ENCODE peak calls at places on chromosome 19, in four cellular contexts. One of them, this sample, is unnamed.

GRCh38 chr19:38880076-38880881 is 2.2 kb upstream of the RINL start:
- DNase-seq in ELR: no peak
- DNase-seq in MG63: no peak
- DNase-seq in ELF-1: peak; percentile 42
- DNase-seq in this sample: no peak

GRCh38 chr19:55070755-55071502 is 4.7 kb upstream of the EPS8L1 start:
- DNase-seq in ELR: peak; percentile 72
- DNase-seq in MG63: peak; percentile 88
- DNase-seq in ELF-1: peak; percentile 49
- DNase-seq in this sample: no peak

GRCh38 chr19:1601613-1602064 is 3.6 kb downstream of the UQCR11 start:
- DNase-seq in ELR: peak; percentile 27
- DNase-seq in ELF-1: no peak
- DNase-seq in MG63: no peak
- DNase-seq in this sample: peak; percentile 29

GRCh38 chr19:40800997-40801377 is 2.0 kb downstream of the EGLN2 start:
- DNase-seq in ELF-1: no peak
- DNase-seq in ELR: no peak
- DNase-seq in MG63: no peak
- DNase-seq in this sample: no peak

GRCh38 chr19:14116918-14117578 is 514 bp downstream of the PRKACA start:
- DNase-seq in MG63: no peak
- DNase-seq in ELF-1: no peak
- DNase-seq in ELR: no peak
- DNase-seq in this sample: no peak

GRCh38 chr19:29367701-29368306 is 154.9 kb upstream of the UQCRFS1 start:
- DNase-seq in ELF-1: peak; percentile 44
- DNase-seq in MG63: no peak
- DNase-seq in ELR: no peak
- DNase-seq in this sample: no peak

GRCh38 chr19:39038098-39038497 is 5.7 kb upstream of the FBXO27 start:
- DNase-seq in ELF-1: peak; percentile 69
- DNase-seq in ELR: peak; percentile 63
- DNase-seq in MG63: peak; percentile 54
- DNase-seq in this sample: peak; percentile 81

GRCh38 chr19:10112895-10113591 is 1.6 kb downstream of the P2RY11 start:
- DNase-seq in ELF-1: peak; percentile 77
- DNase-seq in ELR: peak; percentile 64
- DNase-seq in MG63: peak; percentile 79
- DNase-seq in this sample: peak; percentile 78

GRCh38 chr19:27972291-27973040 is 1240.5 kb downstream of the UQCRFS1 start:
- DNase-seq in ELF-1: peak; percentile 9
- DNase-seq in MG63: peak; percentile 23
- DNase-seq in ELR: peak; percentile 31
- DNase-seq in this sample: peak; percentile 81

GRCh38 chr19:19418548-19419260 is 13.2 kb downstream of the GATAD2A start:
- DNase-seq in MG63: no peak
- DNase-seq in ELF-1: no peak
- DNase-seq in ELR: no peak
- DNase-seq in this sample: no peak

GRCh38 chr19:41457241-41457640 is 14.3 kb downstream of the ERICH4 start:
- DNase-seq in MG63: no peak
- DNase-seq in ELR: no peak
- DNase-seq in ELF-1: no peak
- DNase-seq in this sample: no peak

GRCh38 chr19:31185261-31185660 is 164.0 kb downstream of the TSHZ3 start:
- DNase-seq in ELF-1: no peak
- DNase-seq in ELR: peak; percentile 3
- DNase-seq in MG63: no peak
- DNase-seq in this sample: no peak

GRCh38 chr19:15264061-15264932 is 32.0 kb upstream of the EPHX3 start:
- DNase-seq in ELR: peak; percentile 79
- DNase-seq in MG63: peak; percentile 55
- DNase-seq in ELF-1: peak; percentile 86
- DNase-seq in this sample: peak; percentile 89

GRCh38 chr19:46608581-46609345 is 7.6 kb downstream of the CALM3 start:
- DNase-seq in ELR: no peak
- DNase-seq in ELF-1: no peak
- DNase-seq in MG63: no peak
- DNase-seq in this sample: no peak

GRCh38 chr19:7265963-7266362 is 28.3 kb downstream of the INSR start:
- DNase-seq in ELR: no peak
- DNase-seq in ELF-1: no peak
- DNase-seq in MG63: no peak
- DNase-seq in this sample: no peak

GRCh38 chr19:39469567-39469966 is 11.1 kb upstream of the TIMM50 start:
- DNase-seq in ELF-1: no peak
- DNase-seq in MG63: no peak
- DNase-seq in ELR: no peak
- DNase-seq in this sample: no peak

GRCh38 chr19:42657551-42657950 is 62.8 kb upstream of the CEACAM8 start:
- DNase-seq in MG63: no peak
- DNase-seq in ELR: peak; percentile 55
- DNase-seq in ELF-1: no peak
- DNase-seq in this sample: no peak

This sample was measured in mesendoderm.